ENCODE peak calls at places on chromosomes 5 and 9, in seven cellular contexts. D is foreskin fibroblast; Z is stimulated activated naive B cell treated with anti-CD40 and anti-IgM and Interleukin-4, amounts not matched to agents 10 μg/mL and 1 μg/mL and 100 μg/mL, for 72 hours; N is NCI-H1436; I is M059J; S is ACHN; A is ELR. W is an unnamed sample.

GRCh38 chr5:76861616-76862015 is 11.8 kb downstream of the S100Z start:
- DNase-seq in N (no peak), Z (no peak), A (no peak), D (no peak), I (peak; percentile 49), S (no peak), W (no peak)

GRCh38 chr5:140227046-140227445 is 52.1 kb downstream of the CYSTM1 start:
- DNase-seq in N (no peak), I (no peak), S (no peak), A (no peak), D (no peak), Z (no peak), W (no peak)

GRCh38 chr9:115170674-115171073 is 52.7 kb upstream of the TNC start:
- DNase-seq in S (no peak), A (peak; percentile 92), Z (no peak), D (peak; percentile 83), N (no peak), I (peak; percentile 90), W (no peak)

GRCh38 chr9:133275105-133276000 is at the start of gene ABO:
- DNase-seq in S (peak; percentile 50), Z (no peak), D (no peak), A (no peak), I (no peak), N (no peak), W (peak; percentile 7)

GRCh38 chr5:142235050-142235797 is 89.6 kb downstream of the SPRY4 start:
- DNase-seq in D (no peak), A (peak; percentile 45), I (peak; percentile 33), N (no peak), Z (no peak), S (no peak), W (peak; percentile 82)

GRCh38 chr9:21506910-21507795 is 25.0 kb upstream of the IFNE start:
- DNase-seq in D (peak; percentile 95), A (peak; percentile 88), N (no peak), S (no peak), I (peak; percentile 96), Z (no peak), W (peak; percentile 83)

GRCh38 chr5:15914603-15915002 is 265.0 kb downstream of the MARCHF11 start:
- DNase-seq in A (peak; percentile 8), Z (no peak), N (no peak), D (peak; percentile 57), S (no peak), I (peak; percentile 13), W (no peak)

GRCh38 chr5:126594077-126594476 is 942 bp downstream of the ALDH7A1 start:
- DNase-seq in S (no peak), Z (no peak), A (peak; percentile 38), D (peak; percentile 32), N (no peak), I (peak; percentile 34), W (peak; percentile 18)

GRCh38 chr9:37187713-37188439 is 67.5 kb downstream of the ZCCHC7 start:
- DNase-seq in N (no peak), A (peak; percentile 76), I (peak; percentile 66), D (peak; percentile 25), Z (no peak), S (no peak), W (no peak)

GRCh38 chr9:8268216-8268878 is 468.8 kb upstream of the DMAC1 start:
- DNase-seq in A (no peak), Z (no peak), N (no peak), S (no peak), D (peak; percentile 87), I (no peak), W (no peak)

GRCh38 chr5:168234133-168234532 is 57.3 kb upstream of the WWC1 start:
- DNase-seq in N (no peak), D (no peak), Z (no peak), S (no peak), I (peak; percentile 16), A (no peak), W (no peak)

GRCh38 chr5:123937230-123937629 is 425.3 kb downstream of the CSNK1G3 start:
- DNase-seq in N (no peak), A (peak; percentile 61), D (peak; percentile 68), S (peak; percentile 53), I (peak; percentile 71), Z (peak; percentile 13), W (peak; percentile 84)

GRCh38 chr5:166356096-166356495 is 1935.3 kb upstream of the WWC1 start:
- DNase-seq in Z (no peak), D (no peak), A (no peak), N (no peak), S (no peak), I (no peak), W (no peak)

GRCh38 chr5:62432618-62433064 is 20.1 kb downstream of the IPO11 start:
- DNase-seq in Z (no peak), N (no peak), I (no peak), A (no peak), S (no peak), D (peak; percentile 26), W (no peak)

GRCh38 chr9:36151306-36152210 is 15.0 kb downstream of the GLIPR2 start:
- DNase-seq in S (no peak), Z (peak; percentile 80), A (peak; percentile 94), N (no peak), D (no peak), I (peak; percentile 91), W (peak; percentile 87)

GRCh38 chr5:99315413-99316178 is 386.8 kb upstream of the CHD1 start:
- DNase-seq in S (no peak), N (no peak), I (no peak), D (no peak), Z (no peak), A (no peak), W (no peak)

GRCh38 chr5:87949665-87950640 is 318.7 kb downstream of the TMEM161B start:
- DNase-seq in D (no peak), I (no peak), N (no peak), A (no peak), S (no peak), Z (no peak), W (no peak)

GRCh38 chr5:122741681-122742080 is 33.2 kb upstream of the SNX2 start:
- DNase-seq in N (no peak), Z (no peak), I (no peak), A (no peak), D (peak; percentile 59), S (no peak), W (no peak)

GRCh38 chr5:147882586-147883313 is 4.2 kb downstream of the SCGB3A2 start:
- DNase-seq in S (no peak), A (no peak), N (no peak), I (no peak), D (no peak), Z (no peak), W (no peak)

GRCh38 chr9:113380869-113381378 is 4.1 kb upstream of the HDHD3 start:
- DNase-seq in I (no peak), N (no peak), D (no peak), Z (peak; percentile 59), S (no peak), A (no peak), W (no peak)

GRCh38 chr5:116068028-116068632 is 16.7 kb upstream of the COMMD10 start:
- DNase-seq in N (peak; percentile 16), Z (no peak), A (peak; percentile 74), I (peak; percentile 54), S (peak; percentile 41), D (peak; percentile 84), W (peak; percentile 79)

W was measured in dermis blood vessel endothelial cell.